ENCODE peak calls at places on chromosomes 16 and 17, in eight cellular contexts. O is ovary; E is NCI-H2081 treated with DMSO at 0.1 percent for 48 hours; R is lower leg skin; J is MCF 10A; I is AG20443; C is HEK293T; X is stimulated activated CD4-positive, alpha-beta T cell treated with anti-CD3 and anti-CD28 coated beads, Interleukin-1b, Interleukin-23, amount 100 ng/mL, for 24 hours. S is an unnamed sample.

GRCh38 chr16:9124444-9124843 is 33.0 kb downstream of the HAPSTR1 start:
- DNase-seq in O (no peak), E (no peak), R (peak; percentile 45), J (no peak), I (no peak), C (no peak), X (no peak), S (no peak)

GRCh38 chr16:53632526-53632925 is 71.1 kb downstream of the RPGRIP1L start:
- DNase-seq in O (no peak), E (no peak), R (no peak), J (no peak), I (no peak), C (no peak), X (no peak), S (no peak)

GRCh38 chr16:71943887-71944286 is 48.6 kb downstream of the IST1 start:
- DNase-seq in O (no peak), E (no peak), R (no peak), J (no peak), I (no peak), C (no peak), X (no peak), S (no peak)

GRCh38 chr16:14434860-14435259 is 195.2 kb downstream of the PARN start:
- DNase-seq in O (no peak), E (no peak), R (peak; percentile 42), J (no peak), I (no peak), C (no peak), X (no peak), S (no peak)

GRCh38 chr16:23801387-23801786 is 34.4 kb upstream of the PRKCB start:
- DNase-seq in O (peak; percentile 19), E (no peak), R (peak; percentile 90), J (peak; percentile 70), I (peak; percentile 81), C (peak; percentile 73), X (peak; percentile 73), S (peak; percentile 61)

GRCh38 chr16:65534121-65534528 is 412.3 kb upstream of the CDH11 start:
- DNase-seq in O (no peak), E (no peak), R (no peak), J (peak; percentile 14), I (peak; percentile 21), C (no peak), X (no peak), S (no peak)

GRCh38 chr17:43175213-43176118 is 4.5 kb downstream of the NBR1 start:
- DNase-seq in O (no peak), E (no peak), R (no peak), J (no peak), I (peak; percentile 27), C (no peak), X (no peak), S (no peak)

GRCh38 chr16:11609474-11610120 is 22.9 kb upstream of the LITAF start:
- DNase-seq in O (no peak), E (no peak), R (no peak), J (no peak), I (no peak), C (no peak), X (no peak), S (no peak)

GRCh38 chr17:15309793-15310192 is 31.6 kb downstream of the TEKT3 start:
- DNase-seq in O (no peak), E (no peak), R (no peak), J (no peak), I (no peak), C (no peak), X (no peak), S (no peak)

GRCh38 chr16:2915196-2915929 is 3.6 kb downstream of the FLYWCH1 start:
- DNase-seq in O (no peak), E (no peak), R (no peak), J (peak; percentile 42), I (no peak), C (no peak), X (no peak), S (no peak)

GRCh38 chr17:59837362-59838195 is 55.2 kb downstream of the TUBD1 start:
- DNase-seq in O (no peak), E (peak; percentile 97), R (peak; percentile 81), J (peak; percentile 99), I (peak; percentile 79), C (peak; percentile 37), X (no peak), S (no peak)

GRCh38 chr16:57325458-57325857 is 33.1 kb upstream of the CCL22 start:
- DNase-seq in O (no peak), E (no peak), R (no peak), J (no peak), I (no peak), C (no peak), X (no peak), S (no peak)

GRCh38 chr17:512926-513325 is 160.3 kb upstream of the RPH3AL start:
- DNase-seq in O (no peak), E (no peak), R (no peak), J (no peak), I (peak; percentile 72), C (no peak), X (no peak), S (no peak)

GRCh38 chr16:10756574-10756973 is 12.9 kb downstream of the NUBP1 start:
- DNase-seq in O (no peak), E (no peak), R (no peak), J (no peak), I (no peak), C (no peak), X (no peak), S (no peak)

GRCh38 chr17:50372222-50372621 is 762 bp downstream of the MRPL27 start:
- DNase-seq in O (no peak), E (no peak), R (no peak), J (no peak), I (no peak), C (no peak), X (no peak), S (no peak)

GRCh38 chr16:11309895-11310633 is 28.9 kb upstream of the PRM1 start:
- DNase-seq in O (no peak), E (no peak), R (no peak), J (no peak), I (no peak), C (no peak), X (no peak), S (no peak)

GRCh38 chr16:5971106-5971505 is 873.5 kb upstream of the EEF2KMT start:
- DNase-seq in O (no peak), E (no peak), R (no peak), J (no peak), I (no peak), C (no peak), X (no peak), S (no peak)

GRCh38 chr16:872436-873242 is 72.1 kb upstream of the GNG13 start:
- DNase-seq in O (peak; percentile 13), E (no peak), R (no peak), J (no peak), I (no peak), C (no peak), X (no peak), S (no peak)

GRCh38 chr17:76252040-76252954 is 12.0 kb upstream of the RNF157 start:
- DNase-seq in O (no peak), E (no peak), R (peak; percentile 93), J (peak; percentile 99), I (peak; percentile 90), C (no peak), X (no peak), S (no peak)

GRCh38 chr16:7397901-7398300 is 65.3 kb downstream of the RBFOX1 start:
- DNase-seq in O (no peak), E (no peak), R (no peak), J (no peak), I (no peak), C (no peak), X (no peak), S (no peak)

GRCh38 chr16:23124315-23124714 is 24.9 kb downstream of the USP31 start:
- DNase-seq in O (no peak), E (no peak), R (no peak), J (peak; percentile 84), I (peak; percentile 46), C (no peak), X (no peak), S (no peak)

GRCh38 chr17:48021964-48022363 is 15.6 kb downstream of the COPZ2 start:
- DNase-seq in O (no peak), E (no peak), R (no peak), J (no peak), I (no peak), C (no peak), X (no peak), S (no peak)

GRCh38 chr17:12081720-12082119 is 61.0 kb downstream of the MAP2K4 start:
- DNase-seq in O (no peak), E (no peak), R (no peak), J (no peak), I (no peak), C (no peak), X (no peak), S (no peak)

GRCh38 chr17:71409712-71410111 is 711.1 kb upstream of the SOX9 start:
- DNase-seq in O (no peak), E (no peak), R (no peak), J (peak; percentile 85), I (peak; percentile 63), C (no peak), X (no peak), S (no peak)

GRCh38 chr17:77189148-77189547 is 48.4 kb downstream of the SEC14L1 start:
- DNase-seq in O (no peak), E (no peak), R (no peak), J (no peak), I (no peak), C (no peak), X (no peak), S (no peak)

GRCh38 chr16:11563493-11564040 is 23.2 kb downstream of the LITAF start:
- DNase-seq in O (no peak), E (no peak), R (no peak), J (no peak), I (no peak), C (no peak), X (no peak), S (no peak)

GRCh38 chr17:2237960-2238359 is 65.6 kb downstream of the SMG6 start:
- DNase-seq in O (no peak), E (no peak), R (no peak), J (peak; percentile 49), I (peak; percentile 23), C (no peak), X (no peak), S (no peak)